ENCODE peak calls at places on chromosomes 1 and 21, in ten cellular contexts. S is body of pancreas, U is IMR-90, O is esophagus squamous epithelium, K is stomach, G is tibial nerve, Y is GM12878, E is heart left ventricle, W is gastrocnemius medialis, I is right lobe of liver. N is an unnamed sample.

GRCh38 chr1:201385299-201385891 is 7.9 kb upstream of the TNNT2 start:
- DNase-seq in O (no peak), G (peak; percentile 30), I (peak; percentile 67), S (peak; percentile 90), W (peak; percentile 69), Y (no peak), K (peak; percentile 85), U (peak; percentile 19), E (peak; percentile 42), N (no peak)

GRCh38 chr1:10515627-10516026 is 40.9 kb downstream of the PEX14 start:
- DNase-seq in W (no peak), G (no peak), I (no peak), O (no peak), S (no peak), E (no peak), K (no peak), U (no peak), Y (no peak), N (no peak)

GRCh38 chr1:75796376-75797272 is at the start of gene MSH4:
- DNase-seq in O (no peak), K (no peak), E (peak; percentile 32), W (no peak), Y (no peak), S (no peak), G (no peak), U (no peak), I (no peak), N (no peak)

GRCh38 chr1:70003509-70003908 is 201.9 kb downstream of the LRRC40 start:
- DNase-seq in E (no peak), I (no peak), U (no peak), S (no peak), K (no peak), W (no peak), Y (no peak), O (no peak), G (no peak), N (no peak)

GRCh38 chr1:72122099-72122893 is 160.0 kb downstream of the NEGR1 start:
- DNase-seq in E (no peak), K (no peak), Y (no peak), S (no peak), U (no peak), O (no peak), W (no peak), I (no peak), G (peak; percentile 27), N (no peak)

GRCh38 chr1:157595356-157595755 is 2.5 kb downstream of the FCRL4 start:
- DNase-seq in E (no peak), I (no peak), S (no peak), O (no peak), K (no peak), U (no peak), Y (peak; percentile 78), W (no peak), G (no peak), N (no peak)

GRCh38 chr1:19165501-19165900 is 44.6 kb downstream of the UBR4 start:
- DNase-seq in I (no peak), W (no peak), S (no peak), K (no peak), U (no peak), O (no peak), Y (no peak), E (no peak), G (no peak), N (no peak)

GRCh38 chr1:80656011-80656627 is 1144.6 kb upstream of the ADGRL2 start:
- DNase-seq in E (no peak), I (no peak), K (peak; percentile 44), G (no peak), U (no peak), O (no peak), W (no peak), Y (no peak), S (peak; percentile 6), N (no peak)

GRCh38 chr21:42513985-42514882 is 582 bp downstream of the SLC37A1 start:
- DNase-seq in Y (no peak), O (no peak), I (peak; percentile 77), K (peak; percentile 76), G (no peak), E (peak; percentile 67), U (no peak), S (peak; percentile 71), W (peak; percentile 45), N (no peak)

GRCh38 chr1:157968503-157968902 is 24.9 kb upstream of the KIRREL1 start:
- DNase-seq in O (no peak), S (peak; percentile 36), E (peak; percentile 59), W (peak; percentile 59), K (no peak), Y (no peak), I (peak; percentile 68), G (peak; percentile 20), U (peak; percentile 85), N (no peak)

GRCh38 chr1:53138991-53139884 is 3.2 kb downstream of the SLC1A7 start:
- DNase-seq in G (no peak), W (no peak), I (no peak), Y (no peak), U (peak; percentile 43), K (no peak), E (no peak), O (no peak), S (no peak), N (no peak)

GRCh38 chr1:168637350-168637991 is 61.1 kb downstream of the XCL1 start:
- DNase-seq in G (no peak), I (no peak), U (peak; percentile 38), W (peak; percentile 30), K (no peak), Y (no peak), O (no peak), E (no peak), S (no peak), N (no peak)

GRCh38 chr1:100582943-100583342 is 45.0 kb downstream of the GPR88 start:
- DNase-seq in I (no peak), S (no peak), E (no peak), K (no peak), W (no peak), U (no peak), G (no peak), Y (no peak), O (no peak), N (peak; percentile 40)

GRCh38 chr1:32273389-32274208 is 18.3 kb upstream of the HDAC1 start:
- DNase-seq in G (no peak), E (no peak), S (peak; percentile 19), U (peak; percentile 9), W (no peak), Y (no peak), O (no peak), I (no peak), K (peak; percentile 46), N (no peak)

GRCh38 chr21:33031562-33031961 is 5.8 kb downstream of the OLIG2 start:
- DNase-seq in O (no peak), I (no peak), Y (no peak), K (no peak), G (no peak), E (no peak), S (no peak), U (no peak), W (no peak), N (no peak)

DNA sequence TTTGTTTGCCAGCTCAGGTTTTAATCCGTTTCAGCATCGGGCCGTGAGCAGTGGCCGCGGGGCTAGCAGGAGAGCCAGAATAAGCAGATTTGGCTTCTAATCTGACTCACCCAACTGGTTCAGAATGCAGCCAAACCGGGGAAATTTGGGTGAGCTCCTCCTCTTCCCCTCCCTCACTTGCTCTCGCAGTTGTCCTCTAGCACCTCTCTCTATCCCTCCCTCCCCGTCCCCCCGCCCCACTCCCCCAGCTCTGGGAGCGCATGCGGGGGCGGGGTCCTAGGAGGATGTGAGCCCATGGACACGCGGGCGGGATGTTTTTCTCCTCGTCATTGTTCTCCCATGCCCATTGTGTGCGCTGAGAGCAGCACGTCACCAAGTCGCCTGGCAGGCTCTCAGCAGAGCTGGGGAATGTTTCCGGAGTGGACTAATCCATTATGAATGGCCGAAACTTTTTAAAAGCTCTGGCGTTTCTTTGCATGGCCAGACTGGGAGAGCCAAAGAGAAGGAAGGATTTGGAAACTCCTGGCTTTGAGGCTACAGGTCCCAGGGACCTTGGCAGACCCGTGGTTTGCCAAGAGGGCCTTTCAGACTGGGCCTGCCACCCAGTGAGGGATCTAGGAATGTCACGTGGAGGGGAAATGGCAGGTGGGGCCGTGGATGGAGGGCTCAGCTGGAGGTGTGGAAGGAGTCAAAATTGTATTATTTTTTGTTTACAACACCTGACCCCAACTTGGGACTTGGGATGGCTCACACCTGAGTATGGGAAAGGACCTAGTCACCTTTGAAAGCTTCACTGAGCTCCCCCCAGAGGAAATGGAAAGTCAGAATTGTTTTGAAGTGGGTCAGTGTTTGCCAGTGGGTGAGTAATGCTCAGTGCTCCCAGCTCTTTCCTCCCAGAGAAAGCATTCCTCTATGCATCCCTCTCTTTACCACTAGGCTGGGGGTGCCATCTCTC is 39.2 kb downstream of the CDK18 start:
- DNase-seq in E (peak; percentile 85), S (peak; percentile 67), Y (no peak), G (peak; percentile 35), W (peak; percentile 26), U (peak; percentile 82), O (no peak), K (peak; percentile 82), I (peak; percentile 75), N (peak; percentile 83)
- TF ChIP-seq CTCF in E (no peak), S (no peak), Y (no peak), G (no peak), W (no peak), U (no peak), O (no peak), K (no peak), I (no peak), N (no peak)

GRCh38 chr1:15616704-15617172 is 520 bp upstream of the DDI2 start:
- DNase-seq in Y (no peak), U (peak; percentile 45), S (no peak), K (no peak), G (no peak), I (no peak), E (peak; percentile 39), O (no peak), W (no peak), N (peak; percentile 30)
- TF ChIP-seq POLR2A in Y (no peak), U (no peak), S (no peak), K (no peak), G (no peak), I (no peak), E (no peak), O (no peak), W (no peak), N (no peak)

GRCh38 chr1:221887091-221887746 is 145.3 kb upstream of the DUSP10 start:
- DNase-seq in K (peak; percentile 51), U (peak; percentile 88), O (no peak), Y (no peak), I (peak; percentile 82), E (peak; percentile 82), S (peak; percentile 72), G (peak; percentile 29), W (peak; percentile 85), N (peak; percentile 15)
- TF ChIP-seq CTCF in K (no peak), U (peak; percentile 12), O (no peak), Y (no peak), I (no peak), E (no peak), S (no peak), G (no peak), W (no peak), N (no peak)

GRCh38 chr1:111622166-111622565 is 2.6 kb downstream of the RAP1A start:
- DNase-seq in I (no peak), O (no peak), E (no peak), S (no peak), Y (no peak), G (no peak), K (no peak), U (no peak), W (no peak), N (no peak)
- TF ChIP-seq POLR2A in I (no peak), O (no peak), E (no peak), S (no peak), Y (no peak), G (no peak), K (no peak), U (no peak), W (no peak), N (no peak)

GRCh38 chr1:111813440-111814304 is 58.0 kb downstream of the DDX20 start:
- DNase-seq in Y (no peak), K (no peak), I (no peak), E (no peak), G (no peak), W (no peak), S (no peak), U (no peak), O (no peak), N (no peak)
- TF ChIP-seq CTCF in Y (peak; percentile 15), K (no peak), I (no peak), E (no peak), G (no peak), W (no peak), S (no peak), U (peak; percentile 2), O (no peak), N (no peak)